ENCODE peak calls at places on chromosomes 6 and 20, in four cellular contexts. N, H, C and L are unnamed samples.

GRCh38 chr6:41182069-41183034 is 18.6 kb downstream of the TREML2 start:
- DNase-seq in N (peak; percentile 59), H (peak; percentile 72), C (no peak), L (peak; percentile 47)

GRCh38 chr20:46901638-46902037 is 7.0 kb downstream of the EYA2 start:
- DNase-seq in N (no peak), H (no peak), C (no peak), L (no peak)

GRCh38 chr20:3980260-3981131 is 34.9 kb downstream of the RNF24 start:
- DNase-seq in N (peak; percentile 80), H (peak; percentile 45), C (no peak), L (no peak)

GRCh38 chr6:1412908-1413307 is 23.5 kb downstream of the FOXF2 start:
- DNase-seq in N (no peak), H (no peak), C (no peak), L (no peak)

GRCh38 chr6:51273228-51273961 is 454.7 kb downstream of the TFAP2B start:
- DNase-seq in N (no peak), H (no peak), C (no peak), L (peak; percentile 24)

GRCh38 chr6:153790048-153790447 is 249.0 kb upstream of the OPRM1 start:
- DNase-seq in N (peak; percentile 49), H (no peak), C (no peak), L (peak; percentile 12)

GRCh38 chr6:138577151-138577915 is 78.0 kb upstream of the NHSL1 start:
- DNase-seq in N (no peak), H (no peak), C (peak; percentile 16), L (no peak)

GRCh38 chr6:122734529-122735203 is 44.9 kb upstream of the FABP7 start:
- DNase-seq in N (no peak), H (no peak), C (no peak), L (no peak)

GRCh38 chr6:2429460-2429859 is 184.1 kb upstream of the GMDS start:
- DNase-seq in N (no peak), H (no peak), C (no peak), L (no peak)

DNA sequence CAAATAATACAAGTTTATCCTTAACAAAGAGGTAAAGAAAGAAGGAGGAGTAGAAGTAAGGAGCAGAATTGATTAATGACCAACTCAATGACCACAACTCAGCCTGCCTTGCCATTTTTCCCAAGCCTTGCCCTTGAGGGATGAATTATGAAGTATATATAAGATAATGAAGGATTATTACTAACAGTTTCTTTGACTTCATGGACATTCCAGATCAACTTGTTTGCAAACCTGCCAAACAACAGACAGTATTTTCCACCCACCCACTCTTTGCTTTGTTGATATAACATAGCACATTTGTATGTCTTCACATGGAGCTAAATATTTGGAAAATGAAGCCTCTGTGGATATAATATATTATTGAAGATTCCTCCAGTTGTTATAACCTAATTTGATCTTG is 9.9 kb upstream of the C6orf141 start:
- DNase-seq in N (no peak), H (no peak), C (no peak), L (no peak)
- TF ChIP-seq CBFB in N (no peak), H (no peak), C (no peak), L (no peak)

GRCh38 chr20:6533828-6534388 is 233.6 kb upstream of the BMP2 start:
- DNase-seq in N (no peak), H (no peak), C (no peak), L (no peak)
- TF ChIP-seq CBFB in N (no peak), H (no peak), C (no peak), L (no peak)

GRCh38 chr6:95431637-95432228 is 145.6 kb upstream of the MANEA start:
- DNase-seq in N (peak; percentile 9), H (peak; percentile 18), C (no peak), L (peak; percentile 53)
- TF ChIP-seq CBFB in N (no peak), H (no peak), C (no peak), L (no peak)

DNA sequence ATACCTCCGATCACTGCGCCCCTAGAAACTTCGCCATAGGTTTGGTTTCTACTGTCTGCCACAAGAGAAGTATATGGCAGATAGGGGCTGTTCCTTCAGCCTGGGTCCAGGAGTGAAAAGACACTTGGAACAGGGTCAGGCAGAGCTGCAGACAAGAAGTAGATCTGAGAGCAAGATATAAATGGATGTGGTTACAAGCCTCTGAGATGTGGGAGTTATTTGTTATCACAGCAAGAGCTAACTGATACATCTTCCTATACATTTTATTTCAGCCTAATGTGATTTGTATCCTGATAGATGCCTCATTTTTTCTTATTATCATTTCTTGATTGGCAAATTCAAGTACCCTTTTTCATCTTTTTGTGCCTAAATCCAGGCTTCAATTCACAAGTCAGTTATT is 40.9 kb upstream of the ADTRP start:
- DNase-seq in N (no peak), H (no peak), C (no peak), L (no peak)
- TF ChIP-seq CBFB in N (no peak), H (no peak), C (no peak), L (no peak)